ENCODE peak calls at places on chromosomes 1 and 21, in four cellular contexts. One of them, this sample, is unnamed.

GRCh38 chr1:47478090-47478489 is 40.2 kb downstream of the FOXD2 start:
- DNase-seq in GM12878: no peak
- DNase-seq in IMR-90: no peak
- DNase-seq in K562: no peak
- DNase-seq in this sample: no peak

GRCh38 chr1:89199515-89199914 is 773 bp upstream of the GBP4 start:
- DNase-seq in IMR-90: no peak
- DNase-seq in K562: no peak
- DNase-seq in GM12878: no peak
- DNase-seq in this sample: no peak

GRCh38 chr1:221868894-221869293 is 127.0 kb upstream of the DUSP10 start:
- DNase-seq in IMR-90: peak
- DNase-seq in GM12878: no peak
- DNase-seq in K562: no peak
- DNase-seq in this sample: no peak

GRCh38 chr1:245260116-245260882 is 105.5 kb downstream of the KIF26B start:
- DNase-seq in GM12878: no peak
- DNase-seq in K562: no peak
- DNase-seq in IMR-90: no peak
- DNase-seq in this sample: peak

GRCh38 chr1:40633563-40634376 is 31.7 kb downstream of the RIMS3 start:
- DNase-seq in K562: peak
- DNase-seq in GM12878: no peak
- DNase-seq in IMR-90: no peak
- DNase-seq in this sample: no peak

GRCh38 chr1:71365451-71365850 is 284.6 kb upstream of the ZRANB2 start:
- DNase-seq in GM12878: no peak
- DNase-seq in IMR-90: peak
- DNase-seq in K562: no peak
- DNase-seq in this sample: no peak

GRCh38 chr1:225767591-225768540 is 9.8 kb upstream of the SRP9 start:
- DNase-seq in IMR-90: peak
- DNase-seq in K562: no peak
- DNase-seq in GM12878: no peak
- DNase-seq in this sample: no peak

GRCh38 chr1:98316286-98316685 is 345.2 kb upstream of the SNX7 start:
- DNase-seq in K562: no peak
- DNase-seq in IMR-90: peak
- DNase-seq in GM12878: no peak
- DNase-seq in this sample: no peak

GRCh38 chr21:38645282-38645681 is 147.0 kb upstream of the ERG start:
- DNase-seq in IMR-90: peak
- DNase-seq in K562: no peak
- DNase-seq in GM12878: no peak
- DNase-seq in this sample: no peak

GRCh38 chr1:43541721-43542401 is 11.2 kb downstream of the PTPRF start:
- DNase-seq in GM12878: no peak
- DNase-seq in K562: no peak
- DNase-seq in IMR-90: no peak
- DNase-seq in this sample: no peak

GRCh38 chr1:179108644-179109043 is 26.8 kb downstream of the TOR3A start:
- DNase-seq in GM12878: no peak
- DNase-seq in IMR-90: no peak
- DNase-seq in K562: no peak
- DNase-seq in this sample: no peak

GRCh38 chr1:47323475-47324105 is 9.6 kb upstream of the STIL start:
- DNase-seq in IMR-90: no peak
- DNase-seq in GM12878: no peak
- DNase-seq in K562: no peak
- DNase-seq in this sample: no peak

GRCh38 chr1:206693592-206693991 is 8.9 kb downstream of the MAPKAPK2 start:
- DNase-seq in K562: no peak
- DNase-seq in IMR-90: peak
- DNase-seq in GM12878: no peak
- DNase-seq in this sample: no peak

GRCh38 chr1:41479000-41479807 is 5.3 kb downstream of the EDN2 start:
- DNase-seq in K562: no peak
- DNase-seq in IMR-90: peak
- DNase-seq in GM12878: no peak
- DNase-seq in this sample: no peak

GRCh38 chr1:207861442-207862177 is 49.3 kb downstream of the CD34 start:
- DNase-seq in K562: no peak
- DNase-seq in GM12878: peak
- DNase-seq in IMR-90: no peak
- DNase-seq in this sample: no peak

GRCh38 chr21:46266946-46267345 is 18.5 kb downstream of the MCM3AP start:
- DNase-seq in IMR-90: no peak
- DNase-seq in K562: no peak
- DNase-seq in GM12878: no peak
- DNase-seq in this sample: no peak

GRCh38 chr1:208159542-208160258 is 84.5 kb downstream of the PLXNA2 start:
- DNase-seq in K562: peak
- DNase-seq in GM12878: no peak
- DNase-seq in IMR-90: peak
- DNase-seq in this sample: no peak

GRCh38 chr1:179550753-179551682 is 24.7 kb downstream of the NPHS2 start:
- DNase-seq in K562: no peak
- DNase-seq in GM12878: peak
- DNase-seq in IMR-90: peak
- DNase-seq in this sample: no peak

GRCh38 chr1:53554592-53555305 is 95.5 kb downstream of the DMRTB1 start:
- DNase-seq in IMR-90: no peak
- DNase-seq in K562: no peak
- DNase-seq in GM12878: no peak
- DNase-seq in this sample: no peak

GRCh38 chr1:109763646-109764415 is at the start of gene EPS8L3:
- DNase-seq in K562: no peak
- DNase-seq in IMR-90: no peak
- DNase-seq in GM12878: no peak
- DNase-seq in this sample: no peak

GRCh38 chr1:39160703-39161102 is 43.8 kb upstream of the MACF1 start:
- DNase-seq in K562: no peak
- DNase-seq in GM12878: no peak
- DNase-seq in IMR-90: no peak
- DNase-seq in this sample: no peak

GRCh38 chr21:29434081-29434480 is 135.4 kb downstream of the BACH1 start:
- DNase-seq in GM12878: peak
- DNase-seq in K562: no peak
- DNase-seq in IMR-90: no peak
- DNase-seq in this sample: no peak

GRCh38 chr1:173478099-173478555 is 992 bp downstream of the PRDX6 start:
- DNase-seq in GM12878: no peak
- DNase-seq in K562: peak
- DNase-seq in IMR-90: peak
- DNase-seq in this sample: no peak

GRCh38 chr1:198763298-198763714 is 124.5 kb downstream of the PTPRC start:
- DNase-seq in GM12878: no peak
- DNase-seq in IMR-90: peak
- DNase-seq in K562: no peak
- DNase-seq in this sample: no peak

GRCh38 chr1:2631136-2632050 is 1.4 kb downstream of the MMEL1 start:
- DNase-seq in GM12878: no peak
- DNase-seq in K562: no peak
- DNase-seq in IMR-90: no peak
- DNase-seq in this sample: no peak

GRCh38 chr1:6239950-6240768 is 3.8 kb upstream of the HES3 start:
- DNase-seq in GM12878: no peak
- DNase-seq in K562: no peak
- DNase-seq in IMR-90: peak
- DNase-seq in this sample: no peak

GRCh38 chr1:110068646-110069301 is 1.7 kb downstream of the ALX3 start:
- DNase-seq in K562: no peak
- DNase-seq in GM12878: no peak
- DNase-seq in IMR-90: no peak
- DNase-seq in this sample: peak

GRCh38 chr1:110152133-110152785 is 2.0 kb downstream of the SLC6A17 start:
- DNase-seq in K562: no peak
- DNase-seq in GM12878: no peak
- DNase-seq in IMR-90: peak
- DNase-seq in this sample: no peak

GRCh38 chr21:34202553-34203332 is 129.4 kb downstream of the MRPS6 start:
- DNase-seq in K562: no peak
- DNase-seq in IMR-90: no peak
- DNase-seq in GM12878: no peak
- DNase-seq in this sample: no peak

GRCh38 chr1:202029171-202029665 is 18.8 kb downstream of the ELF3 start:
- DNase-seq in GM12878: no peak
- DNase-seq in IMR-90: peak
- DNase-seq in K562: no peak
- DNase-seq in this sample: no peak

GRCh38 chr21:45032977-45033705 is 41.2 kb upstream of the ADARB1 start:
- DNase-seq in GM12878: no peak
- DNase-seq in K562: no peak
- DNase-seq in IMR-90: no peak
- DNase-seq in this sample: no peak

DNA sequence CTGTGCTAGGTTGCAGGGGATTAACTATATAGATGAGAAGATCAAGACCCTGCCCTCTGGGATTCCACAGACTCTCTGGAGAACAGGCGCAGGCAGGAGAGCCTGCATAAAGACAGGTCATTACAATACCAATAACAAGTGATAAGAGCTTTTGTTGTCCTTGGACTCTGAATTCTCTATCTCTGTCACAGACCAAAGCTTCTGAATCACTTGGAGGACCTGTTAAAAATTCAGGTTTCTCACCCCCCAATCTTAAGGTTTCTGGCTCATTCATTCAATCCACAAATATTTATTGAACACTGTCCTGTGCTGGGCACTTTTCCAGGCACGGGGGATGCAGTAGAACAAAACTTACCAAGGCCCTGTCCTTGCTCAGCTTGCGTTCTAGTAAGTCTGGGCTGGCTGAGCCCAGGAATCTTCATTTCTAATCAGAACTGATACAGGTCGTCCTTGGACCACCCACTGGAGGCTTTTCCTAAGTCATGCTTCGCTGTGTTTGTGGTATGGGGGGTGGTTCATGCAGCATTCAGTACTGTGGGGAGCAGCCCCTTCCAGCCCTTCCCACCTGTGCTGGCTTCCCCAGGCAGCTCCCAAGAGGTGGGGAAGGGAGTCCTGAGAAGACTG is 1.4 kb downstream of the EFNA4 start:
- DNase-seq in IMR-90: no peak
- DNase-seq in GM12878: no peak
- DNase-seq in K562: no peak
- DNase-seq in this sample: no peak
- TF ChIP-seq CHD1 in IMR-90: no peak
- TF ChIP-seq CHD1 in GM12878: no peak
- TF ChIP-seq CHD1 in K562: no peak
- TF ChIP-seq CHD1 in this sample: no peak

GRCh38 chr1:73674945-73675561 is 522.9 kb downstream of the LRRIQ3 start:
- DNase-seq in GM12878: no peak
- DNase-seq in IMR-90: no peak
- DNase-seq in K562: no peak
- DNase-seq in this sample: no peak
- TF ChIP-seq CHD1 in GM12878: no peak
- TF ChIP-seq CHD1 in IMR-90: no peak
- TF ChIP-seq CHD1 in K562: no peak
- TF ChIP-seq CHD1 in this sample: no peak

GRCh38 chr1:218407630-218408029 is 62.5 kb downstream of the TGFB2 start:
- DNase-seq in K562: no peak
- DNase-seq in GM12878: no peak
- DNase-seq in IMR-90: no peak
- DNase-seq in this sample: no peak

GRCh38 chr1:218408135-218408534 is 63.0 kb downstream of the TGFB2 start:
- DNase-seq in GM12878: no peak
- DNase-seq in IMR-90: no peak
- DNase-seq in K562: no peak
- DNase-seq in this sample: no peak

GRCh38 chr1:218411101-218411500 is 66.0 kb downstream of the TGFB2 start:
- DNase-seq in GM12878: no peak
- DNase-seq in IMR-90: no peak
- DNase-seq in K562: no peak
- DNase-seq in this sample: no peak

GRCh38 chr1:218409946-218410510 is 64.9 kb downstream of the TGFB2 start:
- DNase-seq in IMR-90: peak
- DNase-seq in K562: no peak
- DNase-seq in GM12878: no peak
- DNase-seq in this sample: no peak

DNA sequence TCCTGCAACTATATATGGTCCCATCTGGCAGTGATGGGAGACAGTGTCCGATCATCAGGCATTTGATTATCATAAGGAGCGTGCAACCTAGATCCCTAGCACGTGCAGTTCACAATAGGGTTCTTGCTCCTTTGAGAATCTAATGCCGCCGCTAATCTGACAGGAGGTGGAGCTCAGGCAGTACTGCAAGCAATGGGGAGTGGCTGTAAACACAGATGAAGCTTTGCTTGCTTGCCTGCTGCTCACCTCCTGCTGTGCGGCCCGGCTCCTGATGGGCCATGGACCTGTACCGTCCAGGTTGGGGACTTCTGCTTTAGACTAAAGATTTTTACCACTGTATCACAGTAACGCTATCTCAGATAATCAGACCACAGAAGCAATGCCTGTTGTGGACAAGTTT is 63.8 kb downstream of the TGFB2 start:
- DNase-seq in IMR-90: no peak
- DNase-seq in GM12878: no peak
- DNase-seq in K562: no peak
- DNase-seq in this sample: no peak
- TF ChIP-seq CHD1 in IMR-90: no peak
- TF ChIP-seq CHD1 in GM12878: no peak
- TF ChIP-seq CHD1 in K562: no peak
- TF ChIP-seq CHD1 in this sample: no peak

DNA sequence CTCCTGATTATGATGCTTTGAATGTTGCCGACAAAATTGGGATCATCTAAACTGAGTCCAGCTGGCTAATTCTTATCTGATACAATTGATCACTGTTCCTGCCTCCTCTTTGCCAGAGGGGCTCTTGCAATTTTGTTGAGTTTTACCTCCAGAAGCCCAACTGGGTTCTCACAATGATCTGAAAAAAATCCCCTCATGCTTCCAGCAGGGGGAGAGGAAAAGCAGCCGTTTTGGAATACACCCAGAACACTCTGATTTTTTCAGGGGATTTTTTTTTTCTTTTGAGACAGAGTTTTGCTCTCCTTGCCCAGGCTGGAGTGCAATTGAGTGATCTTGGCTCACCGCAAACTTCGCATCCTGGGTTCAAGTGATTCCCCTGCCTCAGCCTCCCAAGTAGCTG is 13.9 kb upstream of the RERE start:
- DNase-seq in IMR-90: no peak
- DNase-seq in K562: no peak
- DNase-seq in GM12878: no peak
- DNase-seq in this sample: no peak
- TF ChIP-seq CHD1 in IMR-90: no peak
- TF ChIP-seq CHD1 in K562: no peak
- TF ChIP-seq CHD1 in GM12878: no peak
- TF ChIP-seq CHD1 in this sample: no peak